ENCODE peak calls at places on chromosomes 11 and 22, in six cellular contexts. X is Calu3; H is gastrocnemius medialis; W is activated naive CD4-positive, alpha-beta T cell; R is stimulated activated CD4-positive, alpha-beta T cell treated with anti-CD3 and anti-CD28 coated beads, Interleukin-12 subunit alpha, Interleukin-12 subunit beta, amount 100 ng/mL, for 48 hours; E is H54. I is an unnamed sample.

GRCh38 chr22:27769012-27769411 is 32.5 kb downstream of the MN1 start:
- DNase-seq in E (no peak), X (no peak), W (no peak), H (no peak), R (no peak), I (no peak)

GRCh38 chr11:64745219-64745522 is 1.2 kb upstream of the RASGRP2 start:
- DNase-seq in E (no peak), W (peak), X (no peak), H (peak), R (no peak), I (no peak)

GRCh38 chr11:68997995-68998348 is 15.1 kb downstream of the MRGPRF start:
- DNase-seq in X (no peak), E (no peak), R (no peak), W (no peak), H (no peak), I (no peak)

GRCh38 chr11:27722117-27722844 is 22.0 kb upstream of the BDNF start:
- DNase-seq in E (no peak), X (peak), R (no peak), H (no peak), W (no peak), I (no peak)

GRCh38 chr11:59171508-59172322 is at the start of gene DTX4:
- DNase-seq in H (peak), E (peak), X (peak), R (peak), W (peak), I (peak)

GRCh38 chr22:35406443-35406842 is 6.5 kb downstream of the MCM5 start:
- DNase-seq in W (no peak), E (no peak), H (no peak), X (no peak), R (no peak), I (no peak)

GRCh38 chr11:61082931-61083531 is 19.3 kb upstream of the CD5 start:
- DNase-seq in X (no peak), R (peak), W (no peak), E (no peak), H (no peak), I (no peak)

GRCh38 chr11:17188675-17189074 is 19.1 kb downstream of the PIK3C2A start:
- DNase-seq in R (no peak), E (no peak), W (no peak), H (no peak), X (no peak), I (no peak)

GRCh38 chr11:116110356-116110755 is 606.1 kb upstream of the CADM1 start:
- DNase-seq in X (no peak), E (no peak), R (no peak), H (no peak), W (no peak), I (no peak)

GRCh38 chr11:108758458-108758857 is 93.6 kb downstream of the DDX10 start:
- DNase-seq in E (no peak), W (no peak), X (no peak), R (no peak), H (no peak), I (no peak)

GRCh38 chr11:134398079-134398444 is 14.0 kb downstream of the B3GAT1 start:
- DNase-seq in R (no peak), E (no peak), X (no peak), H (no peak), W (no peak), I (no peak)

GRCh38 chr11:21615871-21616270 is 577.0 kb upstream of the ANO5 start:
- DNase-seq in R (no peak), H (no peak), E (no peak), W (no peak), X (no peak), I (no peak)

GRCh38 chr11:2382129-2382517 is 5.0 kb downstream of the CD81 start:
- DNase-seq in W (no peak), X (no peak), R (no peak), E (no peak), H (no peak), I (no peak)

GRCh38 chr11:6608726-6609501 is 3.1 kb downstream of the TAF10 start:
- DNase-seq in H (no peak), X (no peak), R (no peak), W (no peak), E (no peak), I (no peak)

GRCh38 chr11:73047773-73048371 is 94.2 kb downstream of the FCHSD2 start:
- DNase-seq in X (no peak), R (no peak), W (no peak), H (no peak), E (no peak), I (no peak)

GRCh38 chr22:39522567-39523300 is 2.4 kb downstream of the ATF4 start:
- DNase-seq in W (no peak), E (no peak), X (peak), H (peak), R (no peak), I (peak)

GRCh38 chr11:64152841-64153691 is 12.8 kb downstream of the MACROD1 start:
- DNase-seq in W (peak), H (no peak), E (peak), R (peak), X (peak), I (peak)

GRCh38 chr11:58560842-58561241 is 14.8 kb downstream of the LPXN start:
- DNase-seq in W (no peak), E (no peak), X (no peak), R (no peak), H (no peak), I (no peak)

GRCh38 chr11:48675945-48676344 is 187.4 kb downstream of the OR4A47 start:
- DNase-seq in H (no peak), X (no peak), R (no peak), W (no peak), E (no peak), I (no peak)

GRCh38 chr11:111836766-111837165 is 34.6 kb downstream of the ALG9 start:
- DNase-seq in E (no peak), R (no peak), W (no peak), X (no peak), H (no peak), I (no peak)

GRCh38 chr22:48405741-48406140 is 1421.9 kb downstream of the BRD1 start:
- DNase-seq in H (no peak), W (no peak), X (no peak), R (no peak), E (no peak), I (no peak)

GRCh38 chr11:88594274-88594950 is 256.9 kb upstream of the CTSC start:
- DNase-seq in R (no peak), E (no peak), X (no peak), W (no peak), H (no peak), I (no peak)